ENCODE peak calls at places on chromosomes 11 and 22, in nine cellular contexts. X, C, M, K, R, V, Z, A and F are unnamed samples.

GRCh38 chr22:31995046-31995445 is 48.0 kb upstream of the SLC5A1 start:
- DNase-seq in X (no peak), C (no peak), M (no peak), K (no peak), R (no peak), V (no peak), Z (no peak), A (no peak), F (no peak)

GRCh38 chr11:32830413-32830738 is 649 bp downstream of the PRRG4 start:
- DNase-seq in X (no peak), C (peak; percentile 76), M (peak; percentile 24), K (no peak), R (no peak), V (no peak), Z (no peak), A (no peak), F (no peak)

GRCh38 chr11:130847517-130847916 is 68.8 kb downstream of the SNX19 start:
- DNase-seq in X (peak; percentile 28), C (no peak), M (peak; percentile 93), K (no peak), R (peak; percentile 86), V (peak; percentile 86), Z (no peak), A (no peak), F (peak; percentile 96)

GRCh38 chr22:20153945-20154344 is 3.1 kb upstream of the CCDC188 start:
- DNase-seq in X (no peak), C (no peak), M (no peak), K (no peak), R (no peak), V (no peak), Z (no peak), A (no peak), F (no peak)

GRCh38 chr22:24592144-24592845 is 578 bp downstream of the LRRC75B start:
- DNase-seq in X (no peak), C (no peak), M (peak; percentile 19), K (no peak), R (no peak), V (peak; percentile 30), Z (no peak), A (no peak), F (no peak)

GRCh38 chr11:45021692-45022130 is 71.0 kb upstream of the TP53I11 start:
- DNase-seq in X (no peak), C (peak; percentile 49), M (peak; percentile 85), K (no peak), R (peak; percentile 11), V (peak; percentile 53), Z (no peak), A (no peak), F (no peak)

GRCh38 chr22:45211435-45211834 is 29.3 kb downstream of the KIAA0930 start:
- DNase-seq in X (no peak), C (no peak), M (peak; percentile 84), K (no peak), R (no peak), V (no peak), Z (no peak), A (no peak), F (peak; percentile 72)

GRCh38 chr11:126355926-126356897 is 726 bp downstream of the ST3GAL4 start:
- DNase-seq in X (no peak), C (no peak), M (peak; percentile 33), K (no peak), R (peak; percentile 40), V (peak; percentile 49), Z (no peak), A (no peak), F (no peak)

GRCh38 chr11:119085523-119085878 is 820 bp downstream of the HMBS start:
- DNase-seq in X (no peak), C (no peak), M (no peak), K (no peak), R (no peak), V (no peak), Z (no peak), A (no peak), F (no peak)

GRCh38 chr22:23817146-23817545 is 21.7 kb downstream of the DERL3 start:
- DNase-seq in X (no peak), C (no peak), M (no peak), K (no peak), R (no peak), V (no peak), Z (no peak), A (no peak), F (no peak)

GRCh38 chr11:7457211-7457610 is 28.1 kb upstream of the OLFML1 start:
- DNase-seq in X (peak; percentile 29), C (no peak), M (peak; percentile 60), K (no peak), R (no peak), V (peak; percentile 33), Z (no peak), A (no peak), F (no peak)

GRCh38 chr11:103529217-103529684 is 420.0 kb downstream of the DYNC2H1 start:
- DNase-seq in X (peak; percentile 87), C (no peak), M (peak; percentile 97), K (no peak), R (peak; percentile 94), V (peak; percentile 88), Z (peak; percentile 37), A (no peak), F (peak; percentile 98)

GRCh38 chr22:46402505-46402904 is 67.0 kb downstream of the TRMU start:
- DNase-seq in X (no peak), C (no peak), M (no peak), K (no peak), R (no peak), V (no peak), Z (no peak), A (no peak), F (no peak)

GRCh38 chr11:103944251-103944944 is 92.0 kb upstream of the DDI1 start:
- DNase-seq in X (no peak), C (no peak), M (no peak), K (no peak), R (no peak), V (no peak), Z (no peak), A (no peak), F (no peak)

GRCh38 chr11:13149991-13150390 is 127.6 kb upstream of the BMAL1 start:
- DNase-seq in X (no peak), C (no peak), M (no peak), K (no peak), R (no peak), V (no peak), Z (no peak), A (no peak), F (no peak)

GRCh38 chr11:128156486-128156885 is 430.9 kb downstream of the ETS1 start:
- DNase-seq in X (peak; percentile 47), C (no peak), M (no peak), K (no peak), R (no peak), V (no peak), Z (no peak), A (no peak), F (peak; percentile 69)

GRCh38 chr11:61974766-61975631 is 7.6 kb upstream of the FTH1 start:
- DNase-seq in X (peak; percentile 26), C (peak; percentile 74), M (no peak), K (no peak), R (no peak), V (no peak), Z (no peak), A (no peak), F (no peak)

GRCh38 chr11:130180896-130181294 is 21.3 kb downstream of the ST14 start:
- DNase-seq in X (no peak), C (no peak), M (no peak), K (no peak), R (no peak), V (no peak), Z (no peak), A (no peak), F (no peak)

GRCh38 chr11:45665933-45666647 is 668 bp upstream of the CHST1 start:
- DNase-seq in X (no peak), C (no peak), M (peak; percentile 30), K (no peak), R (no peak), V (no peak), Z (no peak), A (no peak), F (no peak)

GRCh38 chr11:36186340-36186739 is 102.9 kb downstream of the COMMD9 start:
- DNase-seq in X (no peak), C (no peak), M (peak; percentile 93), K (no peak), R (peak; percentile 52), V (peak; percentile 79), Z (no peak), A (no peak), F (no peak)

GRCh38 chr11:37115963-37116362 is 517.9 kb upstream of the RAG2 start:
- DNase-seq in X (no peak), C (no peak), M (no peak), K (no peak), R (no peak), V (no peak), Z (no peak), A (no peak), F (no peak)